ENCODE peak calls at places on chromosomes 5 and 9, in four cellular contexts. Y is brain microvascular endothelial cell, X is cardiac fibroblast, I is K562. Z is an unnamed sample.

GRCh38 chr5:179875741-179876667 is 17.4 kb upstream of the MRNIP start:
- DNase-seq in Y (no peak), X (no peak), I (no peak), Z (no peak)

GRCh38 chr9:2241875-2242741 is 227.0 kb downstream of the SMARCA2 start:
- DNase-seq in X (peak), Y (peak), I (peak), Z (peak)

GRCh38 chr9:85425153-85425611 is 316.6 kb downstream of the AGTPBP1 start:
- DNase-seq in Y (peak), I (peak), X (peak), Z (peak)

GRCh38 chr5:32027093-32027716 is 146.9 kb downstream of the GOLPH3 start:
- DNase-seq in Y (no peak), X (peak), I (no peak), Z (peak)

GRCh38 chr9:106019017-106019692 is 324.8 kb downstream of the TMEM38B start:
- DNase-seq in Y (no peak), I (no peak), X (no peak), Z (no peak)

GRCh38 chr5:155023320-155023719 is 9.8 kb downstream of the KIF4B start:
- DNase-seq in X (no peak), I (no peak), Y (no peak), Z (no peak)

GRCh38 chr9:113588242-113588810 is 124.8 kb downstream of the RGS3 start:
- DNase-seq in Y (no peak), X (no peak), I (no peak), Z (no peak)

GRCh38 chr9:14309403-14309802 is 4.5 kb downstream of the NFIB start:
- DNase-seq in Y (peak), X (peak), I (no peak), Z (peak)

GRCh38 chr5:19241690-19242089 is 746.3 kb downstream of the CDH18 start:
- DNase-seq in I (peak), X (no peak), Y (no peak), Z (no peak)

DNA sequence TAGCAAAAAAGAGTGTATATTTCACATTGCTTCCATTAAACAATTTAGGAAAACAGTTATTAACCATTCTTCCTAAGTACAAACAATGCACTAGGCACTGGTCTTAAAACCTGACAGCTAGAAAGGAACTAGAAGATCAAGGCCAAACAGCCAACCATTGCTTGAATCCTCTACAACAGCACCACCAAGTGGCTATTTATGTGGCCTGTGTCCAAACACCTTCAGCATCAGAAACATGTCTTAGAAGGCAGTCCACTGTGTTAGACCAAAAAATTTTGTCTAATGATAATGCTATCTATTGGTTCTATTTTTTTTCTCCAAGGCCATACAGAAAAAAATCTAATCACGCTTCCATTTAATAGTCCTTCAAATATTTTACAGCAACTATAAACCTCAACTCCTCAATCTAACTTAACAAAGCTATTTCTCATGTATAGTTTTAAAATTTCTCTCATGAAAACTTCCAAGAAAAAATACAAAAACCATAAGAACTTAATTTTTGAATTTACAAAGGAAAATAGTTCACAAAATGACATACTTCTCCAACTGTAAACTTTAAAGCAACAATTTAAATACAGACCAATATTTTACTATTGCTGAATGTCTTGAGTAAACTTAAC is 36.1 kb downstream of the CAAP1 start:
- DNase-seq in X (peak), I (peak), Y (peak), Z (peak)
- TF ChIP-seq CTCF in X (peak), I (peak), Y (peak), Z (peak)

GRCh38 chr5:33299621-33300208 is 141.1 kb upstream of the TARS1 start:
- DNase-seq in I (no peak), Y (peak), X (peak), Z (peak)
- TF ChIP-seq CTCF in I (peak), Y (peak), X (peak), Z (peak)

GRCh38 chr9:82242285-82242963 is 253.9 kb downstream of the SPATA31D1 start:
- DNase-seq in I (no peak), Y (no peak), X (no peak), Z (no peak)

GRCh38 chr9:82252116-82252515 is 263.5 kb downstream of the SPATA31D1 start:
- DNase-seq in I (no peak), X (no peak), Y (no peak), Z (no peak)

GRCh38 chr9:82247318-82247717 is 258.7 kb downstream of the SPATA31D1 start:
- DNase-seq in Y (no peak), X (no peak), I (no peak), Z (no peak)
- TF ChIP-seq CTCF in Y (no peak), X (no peak), I (no peak), Z (no peak)

GRCh38 chr9:124010665-124011321 is 775 bp upstream of the LHX2 start:
- DNase-seq in Y (no peak), I (no peak), X (peak), Z (no peak)
- TF ChIP-seq CTCF in Y (no peak), I (no peak), X (no peak), Z (no peak)

DNA sequence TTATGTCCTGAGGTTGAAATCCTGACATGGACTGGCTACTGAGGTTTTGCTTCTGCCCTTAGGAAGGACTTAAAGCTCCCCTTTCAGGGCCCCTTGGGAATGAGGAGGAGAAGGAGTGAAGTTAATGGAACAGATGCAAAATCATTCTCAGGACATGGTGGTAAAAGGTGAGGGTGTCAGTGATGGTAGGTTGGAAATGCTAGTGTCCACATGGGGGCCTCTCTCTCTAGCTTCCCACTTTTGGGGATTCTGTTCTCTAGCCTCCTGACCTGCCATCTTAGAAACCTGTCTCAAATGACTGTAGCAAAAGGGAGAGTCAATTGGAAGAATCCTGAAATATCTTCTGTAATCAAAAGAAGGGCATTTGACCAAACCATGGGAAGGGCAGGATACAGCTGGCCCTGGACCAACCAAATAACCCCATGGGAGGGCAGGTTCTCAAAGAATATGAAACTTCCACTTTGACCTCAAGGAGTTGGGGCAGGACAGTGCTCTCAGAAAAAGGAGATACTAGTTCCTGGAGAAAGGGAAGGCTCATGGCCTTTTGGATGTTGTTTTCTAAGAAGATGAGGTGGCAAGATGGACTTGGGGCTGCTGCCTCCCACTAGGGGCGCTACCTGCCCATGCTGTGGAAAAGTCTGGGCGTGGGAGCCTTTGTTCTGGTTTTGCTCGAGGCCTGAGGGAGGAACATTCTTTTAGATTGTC is 21.2 kb upstream of the MLANA start:
- DNase-seq in Y (no peak), I (peak), X (peak), Z (no peak)
- TF ChIP-seq CTCF in Y (peak), I (peak), X (peak), Z (peak)

GRCh38 chr5:1067141-1068121 is 44.4 kb downstream of the SLC12A7 start:
- DNase-seq in Y (no peak), X (no peak), I (peak), Z (no peak)

GRCh38 chr5:1068204-1068894 is 43.5 kb downstream of the SLC12A7 start:
- DNase-seq in I (no peak), X (no peak), Y (no peak), Z (no peak)

GRCh38 chr5:1065891-1066650 is 45.8 kb downstream of the SLC12A7 start:
- DNase-seq in Y (no peak), X (no peak), I (no peak), Z (no peak)

GRCh38 chr5:1065143-1065750 is 46.6 kb downstream of the SLC12A7 start:
- DNase-seq in I (no peak), X (no peak), Y (no peak), Z (no peak)

GRCh38 chr5:1066676-1067075 is 45.2 kb downstream of the SLC12A7 start:
- DNase-seq in X (no peak), I (no peak), Y (no peak), Z (no peak)
- TF ChIP-seq CTCF in X (no peak), I (no peak), Y (no peak), Z (no peak)

GRCh38 chr9:133149130-133150015 is 14.3 kb downstream of the GBGT1 start:
- DNase-seq in X (peak), I (peak), Y (peak), Z (peak)
- TF ChIP-seq CTCF in X (peak), I (peak), Y (peak), Z (no peak)

DNA sequence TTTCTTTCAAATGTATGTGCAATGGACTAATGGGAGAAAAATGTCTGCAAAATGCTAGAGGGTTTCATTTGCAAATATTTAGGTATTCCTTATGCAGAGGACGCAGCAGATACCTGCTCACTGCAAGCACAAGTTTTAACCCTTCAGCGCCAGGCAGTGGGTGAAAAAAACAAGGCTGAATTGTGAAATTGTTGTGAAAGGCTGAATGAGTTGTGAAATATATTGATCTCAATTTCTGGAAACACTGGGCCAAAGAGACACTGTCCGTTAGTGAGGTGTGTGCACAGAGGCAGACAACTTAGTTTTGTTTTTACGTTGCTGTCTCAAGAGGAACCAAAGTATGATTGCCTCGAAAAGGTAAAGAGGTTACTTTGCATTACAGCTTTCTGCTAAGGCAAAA is 18.8 kb downstream of the FUBP3 start:
- DNase-seq in I (no peak), Y (no peak), X (no peak), Z (no peak)
- TF ChIP-seq CTCF in I (no peak), Y (no peak), X (no peak), Z (no peak)

Z was measured in choroid plexus epithelial cell.